ENCODE peak calls at places on chromosomes 4 and X, in four cellular contexts. R is cardiac muscle cell, V is esophagus squamous epithelium, H is epithelial cell of esophagus. I is an unnamed sample.
A peak's percentile ranks its signal among the peaks of the same experiment; 100 is the strongest.

GRCh38 chr4:123352240-123352945 is 44.2 kb upstream of the SPRY1 start:
- DNase-seq in R (no peak), V (no peak), H (peak; percentile 90), I (peak; percentile 25)

GRCh38 chr4:172892300-172892699 is 276.3 kb upstream of the GALNT7 start:
- DNase-seq in R (no peak), V (no peak), H (peak; percentile 60), I (no peak)

GRCh38 chr4:73086095-73086869 is 16.8 kb upstream of the COX18 start:
- DNase-seq in R (no peak), V (no peak), H (no peak), I (no peak)

GRCh38 chr4:114599231-114600065 is 841 bp downstream of the UGT8 start:
- DNase-seq in R (peak; percentile 29), V (peak; percentile 2), H (no peak), I (no peak)

GRCh38 chr4:7949759-7950158 is 10.1 kb upstream of the AFAP1 start:
- DNase-seq in R (no peak), V (no peak), H (no peak), I (no peak)

GRCh38 chr4:56084849-56085248 is 136.1 kb downstream of the CEP135 start:
- DNase-seq in R (no peak), V (no peak), H (no peak), I (no peak)

GRCh38 chrX:77510007-77510406 is 62.8 kb downstream of the FGF16 start:
- DNase-seq in R (no peak), V (no peak), H (peak; percentile 51), I (no peak)

GRCh38 chrX:107542500-107542899 is 85.8 kb upstream of the PRPS1 start:
- DNase-seq in R (no peak), V (no peak), H (peak; percentile 18), I (no peak)

GRCh38 chrX:123797543-123798447 is 62.1 kb upstream of the XIAP start:
- DNase-seq in R (no peak), V (no peak), H (no peak), I (no peak)

GRCh38 chrX:101442095-101442494 is 34.1 kb downstream of the HNRNPH2 start:
- DNase-seq in R (no peak), V (no peak), H (no peak), I (no peak)

GRCh38 chrX:10119399-10119990 is 37.3 kb upstream of the CLCN4 start:
- DNase-seq in R (peak; percentile 91), V (peak; percentile 46), H (peak; percentile 74), I (peak; percentile 49)

GRCh38 chrX:98114026-98114425 is 1230.3 kb downstream of the RPA4 start:
- DNase-seq in R (no peak), V (no peak), H (no peak), I (no peak)

GRCh38 chrX:65451663-65452062 is 82.9 kb downstream of the LAS1L start:
- DNase-seq in R (peak; percentile 26), V (no peak), H (peak; percentile 44), I (no peak)

GRCh38 chr4:99062120-99062519 is 26.5 kb downstream of the ADH5 start:
- DNase-seq in R (peak; percentile 73), V (no peak), H (no peak), I (peak; percentile 6)

GRCh38 chr4:113776679-113777078 is 15.1 kb upstream of the CAMK2D start:
- DNase-seq in R (no peak), V (no peak), H (no peak), I (no peak)

GRCh38 chr4:39638358-39639239 is at the start of gene SMIM14:
- DNase-seq in R (peak; percentile 99), V (peak; percentile 84), H (peak; percentile 99), I (peak; percentile 97)

GRCh38 chr4:67393699-67394281 is 151.5 kb downstream of the CENPC start:
- DNase-seq in R (peak; percentile 76), V (no peak), H (peak; percentile 60), I (peak; percentile 1)

GRCh38 chrX:133852837-133853236 is 132.6 kb downstream of the GPC3 start:
- DNase-seq in R (no peak), V (no peak), H (no peak), I (no peak)

GRCh38 chr4:186910385-186910784 is 186.7 kb upstream of the FAT1 start:
- DNase-seq in R (no peak), V (no peak), H (peak; percentile 81), I (no peak)

GRCh38 chr4:56086073-56086521 is 137.4 kb downstream of the CEP135 start:
- DNase-seq in R (peak; percentile 16), V (no peak), H (no peak), I (peak; percentile 23)

GRCh38 chr4:37001688-37002436 is 242.7 kb upstream of the NWD2 start:
- DNase-seq in R (no peak), V (no peak), H (no peak), I (no peak)

GRCh38 chr4:55609393-55609821 is 17.4 kb upstream of the PDCL2 start:
- DNase-seq in R (no peak), V (no peak), H (peak; percentile 100), I (peak; percentile 2)

GRCh38 chr4:72966652-72967051 is 102.9 kb downstream of the COX18 start:
- DNase-seq in R (no peak), V (no peak), H (no peak), I (no peak)

GRCh38 chr4:7435411-7436095 is 823 bp upstream of the PSAPL1 start:
- DNase-seq in R (peak; percentile 54), V (no peak), H (no peak), I (no peak)

GRCh38 chr4:153713840-153714239 is 29.8 kb downstream of the TLR2 start:
- DNase-seq in R (no peak), V (no peak), H (peak; percentile 71), I (no peak)

GRCh38 chr4:6727943-6728250 is 11.9 kb downstream of the BLOC1S4 start:
- DNase-seq in R (no peak), V (no peak), H (no peak), I (no peak)

GRCh38 chr4:113574636-113575103 is 186.9 kb downstream of the CAMK2D start:
- DNase-seq in R (no peak), V (no peak), H (peak; percentile 43), I (no peak)

GRCh38 chr4:166078956-166079355 is 205.9 kb downstream of the TLL1 start:
- DNase-seq in R (peak; percentile 51), V (no peak), H (peak; percentile 41), I (no peak)

GRCh38 chr4:73019462-73020047 is 50.0 kb downstream of the COX18 start:
- DNase-seq in R (peak; percentile 69), V (no peak), H (peak; percentile 48), I (no peak)

GRCh38 chrX:39736219-39737211 is 361.2 kb downstream of the BCOR start:
- DNase-seq in R (no peak), V (no peak), H (peak; percentile 40), I (peak; percentile 70)

GRCh38 chr4:2411786-2412510 is 6.5 kb downstream of the ZFYVE28 start:
- DNase-seq in R (no peak), V (no peak), H (no peak), I (no peak)

DNA sequence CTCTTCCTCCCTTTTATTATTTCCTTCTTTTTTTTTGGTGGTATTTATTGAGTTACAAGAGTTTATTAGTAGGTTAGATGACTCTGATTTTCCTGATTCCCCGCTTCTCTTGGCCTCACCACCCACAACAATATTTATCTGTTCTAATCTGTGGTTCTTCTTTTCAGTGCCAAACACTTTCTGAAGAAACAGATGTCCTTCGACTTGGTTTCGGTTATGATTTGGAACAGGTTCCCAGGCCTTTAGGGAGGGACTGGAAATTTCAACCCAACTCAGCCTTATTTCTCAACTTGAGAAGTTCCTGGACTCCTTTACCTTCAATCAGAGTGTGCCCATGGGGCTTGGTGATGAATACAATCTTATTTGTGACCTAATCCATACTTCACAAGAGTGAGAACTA is 108.1 kb downstream of the UCHL1 start:
- DNase-seq in R (no peak), V (no peak), H (no peak), I (no peak)
- H3K4me3 ChIP-seq in R (no peak overlapping the region), V (no peak overlapping the region), H (no peak overlapping the region), I (no peak overlapping the region)

GRCh38 chrX:367349-367748 is 19.4 kb downstream of the PPP2R3B start:
- DNase-seq in R (no peak), V (no peak), H (no peak), I (no peak)

GRCh38 chrX:367866-368265 is 18.8 kb downstream of the PPP2R3B start:
- DNase-seq in R (no peak), V (no peak), H (no peak), I (no peak)

GRCh38 chrX:369563-370101 is 17.1 kb downstream of the PPP2R3B start:
- DNase-seq in R (peak; percentile 10), V (no peak), H (no peak), I (no peak)

GRCh38 chrX:370244-370962 is 16.3 kb downstream of the PPP2R3B start:
- DNase-seq in R (no peak), V (no peak), H (no peak), I (no peak)

GRCh38 chrX:368811-369562 is 17.7 kb downstream of the PPP2R3B start:
- DNase-seq in R (peak; percentile 85), V (no peak), H (no peak), I (peak; percentile 25)
- H3K4me3 ChIP-seq in R (peak overlapping the region; percentile 2), V (no peak overlapping the region), H (no peak overlapping the region), I (no peak overlapping the region)

GRCh38 chr4:183757105-183757504 is 98.0 kb downstream of the TRAPPC11 start:
- DNase-seq in R (no peak), V (no peak), H (peak; percentile 33), I (no peak)

GRCh38 chr4:183760326-183760725 is 101.2 kb downstream of the TRAPPC11 start:
- DNase-seq in R (no peak), V (no peak), H (peak; percentile 40), I (no peak)

GRCh38 chr4:183758735-183759447 is 99.8 kb downstream of the TRAPPC11 start:
- DNase-seq in R (no peak), V (no peak), H (no peak), I (no peak)

DNA sequence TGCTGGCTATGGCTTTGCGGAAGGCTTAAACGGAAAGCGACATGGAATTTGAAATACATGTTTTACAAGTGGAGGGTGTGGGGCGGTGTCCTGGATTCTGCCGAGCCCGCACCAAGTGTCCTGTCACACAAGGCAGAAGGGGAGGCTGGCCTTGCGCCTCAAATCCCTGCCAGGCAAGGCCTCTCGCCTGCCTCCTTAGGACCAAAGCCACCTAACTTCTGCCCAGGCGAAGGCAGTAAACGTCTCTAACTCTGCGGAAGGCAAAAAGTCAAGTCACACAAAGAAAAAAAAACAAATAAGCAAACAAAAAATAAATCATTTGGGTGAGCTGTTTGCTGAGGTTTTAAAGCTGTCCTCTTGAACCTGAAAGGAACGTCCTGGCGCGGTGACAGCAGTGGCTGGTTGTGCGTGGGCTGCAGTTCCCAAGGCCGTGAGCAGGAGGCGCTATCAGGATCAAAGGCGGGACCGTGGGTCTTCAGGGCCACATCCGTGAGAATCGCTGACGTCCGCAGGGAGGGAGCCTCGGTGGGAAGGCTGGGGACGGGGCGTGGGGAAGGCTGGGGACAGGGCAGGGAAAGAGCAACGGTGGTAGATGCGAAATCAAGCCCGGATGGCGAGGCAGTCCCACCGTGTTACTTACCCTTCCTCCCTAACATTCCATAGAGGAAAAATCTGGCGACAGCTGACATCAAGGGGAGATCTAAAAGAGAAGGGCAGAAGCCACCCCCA is 99.1 kb downstream of the TRAPPC11 start:
- DNase-seq in R (no peak), V (no peak), H (no peak), I (no peak)
- H3K4me3 ChIP-seq in R (no peak overlapping the region), V (no peak overlapping the region), H (no peak overlapping the region), I (no peak overlapping the region)

GRCh38 chrX:1656379-1656778 is 41.5 kb downstream of the ASMT start:
- DNase-seq in R (no peak), V (no peak), H (no peak), I (no peak)

GRCh38 chrX:1657367-1658082 is 42.7 kb downstream of the ASMT start:
- DNase-seq in R (peak; percentile 2), V (no peak), H (peak; percentile 65), I (peak; percentile 4)

GRCh38 chrX:1661048-1661921 is 46.4 kb downstream of the ASMT start:
- DNase-seq in R (no peak), V (peak; percentile 33), H (no peak), I (no peak)

GRCh38 chrX:1659664-1660461 is 45.0 kb downstream of the ASMT start:
- DNase-seq in R (no peak), V (no peak), H (no peak), I (no peak)

GRCh38 chrX:1658083-1658463 is 43.2 kb downstream of the ASMT start:
- DNase-seq in R (peak; percentile 21), V (no peak), H (no peak), I (no peak)
- H3K4me3 ChIP-seq in R (no peak overlapping the region), V (peak overlapping the region; percentile 22), H (peak overlapping the region; percentile 13), I (no peak overlapping the region)

I was measured in skeletal muscle cell.